ENCODE peak calls at places on chromosome 4, in nine cellular contexts. X is endothelial cell; R is MG63; O is hypothalamus; B is pons; S is GM13977; P is heart left ventricle; Z is activated naive CD4-positive, alpha-beta T cell; U is lower lobe of right lung. T is an unnamed sample.

GRCh38 chr4:87934157-87934704 is 41.3 kb upstream of the SPP1 start:
- DNase-seq in X (no peak), R (no peak), O (no peak), B (no peak), S (no peak), P (no peak), Z (no peak), U (no peak), T (no peak)

GRCh38 chr4:98786866-98787265 is 128.5 kb upstream of the TSPAN5 start:
- DNase-seq in X (no peak), R (no peak), O (no peak), B (peak), S (no peak), P (no peak), Z (no peak), U (no peak), T (no peak)

GRCh38 chr4:124907881-124908280 is 195.3 kb upstream of the ANKRD50 start:
- DNase-seq in X (no peak), R (peak), O (no peak), B (no peak), S (no peak), P (no peak), Z (no peak), U (no peak), T (no peak)

GRCh38 chr4:139916041-139916440 is 237.9 kb downstream of the MAML3 start:
- DNase-seq in X (no peak), R (no peak), O (no peak), B (no peak), S (no peak), P (no peak), Z (no peak), U (no peak), T (no peak)

GRCh38 chr4:680565-680930 is 6.2 kb downstream of the MYL5 start:
- DNase-seq in X (no peak), R (no peak), O (no peak), B (no peak), S (peak), P (peak), Z (no peak), U (no peak), T (no peak)

GRCh38 chr4:109025471-109026076 is 262.7 kb upstream of the ETNPPL start:
- DNase-seq in X (no peak), R (no peak), O (no peak), B (no peak), S (no peak), P (no peak), Z (no peak), U (no peak), T (no peak)

GRCh38 chr4:165402375-165402774 is 23.6 kb downstream of the CPE start:
- DNase-seq in X (no peak), R (no peak), O (no peak), B (no peak), S (no peak), P (no peak), Z (no peak), U (no peak), T (no peak)

GRCh38 chr4:176307591-176307920 is 12.2 kb upstream of the SPCS3 start:
- DNase-seq in X (no peak), R (no peak), O (no peak), B (no peak), S (no peak), P (no peak), Z (no peak), U (no peak), T (no peak)

GRCh38 chr4:27728892-27729291 is 868.3 kb downstream of the STIM2 start:
- DNase-seq in X (no peak), R (no peak), O (no peak), B (no peak), S (no peak), P (no peak), Z (no peak), U (no peak), T (no peak)

GRCh38 chr4:76407440-76408119 is 13.4 kb downstream of the CCDC158 start:
- DNase-seq in X (no peak), R (no peak), O (no peak), B (no peak), S (no peak), P (no peak), Z (no peak), U (no peak), T (no peak)

GRCh38 chr4:42655921-42656735 is 777 bp downstream of the ATP8A1 start:
- DNase-seq in X (peak), R (peak), O (peak), B (no peak), S (peak), P (peak), Z (peak), U (peak), T (peak)

GRCh38 chr4:184675018-184675417 is 25.5 kb downstream of the PRIMPOL start:
- DNase-seq in X (no peak), R (no peak), O (no peak), B (no peak), S (no peak), P (no peak), Z (no peak), U (no peak), T (no peak)

GRCh38 chr4:176185068-176185467 is 10.3 kb downstream of the SPATA4 start:
- DNase-seq in X (no peak), R (peak), O (no peak), B (no peak), S (no peak), P (no peak), Z (no peak), U (no peak), T (no peak)

GRCh38 chr4:56535915-56536314 is 30.3 kb downstream of the ARL9 start:
- DNase-seq in X (no peak), R (no peak), O (no peak), B (no peak), S (no peak), P (no peak), Z (no peak), U (no peak), T (no peak)

GRCh38 chr4:107826427-107826980 is 1.8 kb downstream of the SGMS2 start:
- DNase-seq in X (no peak), R (no peak), O (no peak), B (no peak), S (no peak), P (no peak), Z (no peak), U (no peak), T (no peak)

GRCh38 chr4:138953962-138954371 is 61.6 kb upstream of the NOCT start:
- DNase-seq in X (no peak), R (peak), O (no peak), B (no peak), S (no peak), P (no peak), Z (no peak), U (no peak), T (peak)

GRCh38 chr4:86453044-86453501 is 93.2 kb upstream of the MAPK10 start:
- DNase-seq in X (no peak), R (peak), O (peak), B (peak), S (no peak), P (peak), Z (no peak), U (no peak), T (peak)

GRCh38 chr4:174580597-174580996 is 58.3 kb upstream of the HPGD start:
- DNase-seq in X (no peak), R (peak), O (no peak), B (no peak), S (no peak), P (no peak), Z (no peak), U (no peak), T (peak)

GRCh38 chr4:4524364-4524763 is 17.5 kb downstream of the STX18 start:
- DNase-seq in X (peak), R (no peak), O (no peak), B (no peak), S (peak), P (no peak), Z (no peak), U (no peak), T (no peak)

GRCh38 chr4:87007345-87008181 is 72.8 kb downstream of the AFF1 start:
- DNase-seq in X (peak), R (peak), O (peak), B (peak), S (no peak), P (peak), Z (peak), U (peak), T (peak)

GRCh38 chr4:122710434-122711308 is 21.8 kb upstream of the BBS12 start:
- DNase-seq in X (no peak), R (no peak), O (no peak), B (no peak), S (no peak), P (no peak), Z (no peak), U (no peak), T (no peak)

GRCh38 chr4:113384600-113384999 is 335.1 kb downstream of the ANK2 start:
- DNase-seq in X (no peak), R (no peak), O (no peak), B (no peak), S (no peak), P (no peak), Z (no peak), U (no peak), T (no peak)

GRCh38 chr4:38021751-38022150 is 61.6 kb downstream of the PTTG2 start:
- DNase-seq in X (no peak), R (no peak), O (no peak), B (no peak), S (no peak), P (no peak), Z (no peak), U (no peak), T (no peak)

GRCh38 chr4:88138561-88138960 is 19.9 kb downstream of the ABCG2 start:
- DNase-seq in X (no peak), R (peak), O (no peak), B (no peak), S (no peak), P (no peak), Z (no peak), U (no peak), T (no peak)

GRCh38 chr4:150235795-150236385 is 157.6 kb downstream of the DCLK2 start:
- DNase-seq in X (no peak), R (no peak), O (no peak), B (no peak), S (no peak), P (no peak), Z (no peak), U (no peak), T (no peak)

GRCh38 chr4:124941267-124941666 is 228.7 kb upstream of the ANKRD50 start:
- DNase-seq in X (no peak), R (no peak), O (no peak), B (no peak), S (no peak), P (no peak), Z (no peak), U (no peak), T (no peak)

GRCh38 chr4:65242156-65242846 is 428.0 kb downstream of the EPHA5 start:
- DNase-seq in X (no peak), R (no peak), O (no peak), B (no peak), S (no peak), P (no peak), Z (no peak), U (peak), T (no peak)

GRCh38 chr4:2792711-2793577 is at the start of gene SH3BP2:
- DNase-seq in X (peak), R (peak), O (peak), B (no peak), S (peak), P (peak), Z (peak), U (peak), T (peak)

GRCh38 chr4:149910177-149910576 is 94.5 kb upstream of the IQCM start:
- DNase-seq in X (no peak), R (no peak), O (no peak), B (no peak), S (no peak), P (no peak), Z (no peak), U (no peak), T (no peak)

GRCh38 chr4:17785858-17786257 is 4.4 kb upstream of the FAM184B start:
- DNase-seq in X (no peak), R (no peak), O (no peak), B (no peak), S (no peak), P (no peak), Z (no peak), U (no peak), T (no peak)

GRCh38 chr4:176784816-176785215 is 7.9 kb downstream of the VEGFC start:
- DNase-seq in X (no peak), R (no peak), O (no peak), B (no peak), S (no peak), P (no peak), Z (no peak), U (no peak), T (no peak)

GRCh38 chr4:10456270-10457254 is 664 bp downstream of the ZNF518B start:
- DNase-seq in X (peak), R (peak), O (no peak), B (no peak), S (peak), P (peak), Z (peak), U (peak), T (no peak)

GRCh38 chr4:53532521-53532920 is 58.8 kb downstream of the LNX1 start:
- DNase-seq in X (no peak), R (no peak), O (no peak), B (no peak), S (no peak), P (no peak), Z (no peak), U (no peak), T (no peak)

GRCh38 chr4:139085141-139085540 is 69.6 kb downstream of the NOCT start:
- DNase-seq in X (no peak), R (no peak), O (no peak), B (peak), S (no peak), P (no peak), Z (no peak), U (no peak), T (no peak)

GRCh38 chr4:152385551-152385950 is 150.3 kb downstream of the FBXW7 start:
- DNase-seq in X (no peak), R (no peak), O (no peak), B (no peak), S (no peak), P (no peak), Z (no peak), U (no peak), T (no peak)

GRCh38 chr4:849478-850175 is 23.7 kb upstream of the CPLX1 start:
- DNase-seq in X (no peak), R (no peak), O (no peak), B (no peak), S (no peak), P (peak), Z (no peak), U (peak), T (no peak)

GRCh38 chr4:52837716-52838558 is 24.2 kb upstream of the RASL11B start:
- DNase-seq in X (no peak), R (peak), O (no peak), B (peak), S (no peak), P (no peak), Z (no peak), U (no peak), T (no peak)